ENCODE peak calls at places on chromosome 7, in eight cellular contexts. Q, X, W, Z, D, A, G and M are unnamed samples.

GRCh38 chr7:38630720-38631673 is at the start of gene AMPH:
- DNase-seq in Q (peak; percentile 7), X (peak; percentile 76), W (no peak), Z (no peak), D (peak; percentile 81), A (peak; percentile 65), G (peak; percentile 88), M (no peak)

GRCh38 chr7:36343548-36343947 is 46.1 kb upstream of the ANLN start:
- DNase-seq in Q (no peak), X (no peak), W (no peak), Z (no peak), D (no peak), A (no peak), G (no peak), M (no peak)

GRCh38 chr7:108246227-108246837 is 116.2 kb upstream of the LAMB4 start:
- DNase-seq in Q (peak; percentile 98), X (peak; percentile 96), W (peak; percentile 91), Z (peak; percentile 37), D (peak; percentile 97), A (peak; percentile 31), G (no peak), M (no peak)

GRCh38 chr7:143054621-143055020 is 2.5 kb downstream of the OR6V1 start:
- DNase-seq in Q (no peak), X (no peak), W (no peak), Z (no peak), D (no peak), A (no peak), G (no peak), M (no peak)

GRCh38 chr7:30179016-30179436 is 44.2 kb downstream of the MTURN start:
- DNase-seq in Q (no peak), X (no peak), W (peak; percentile 46), Z (no peak), D (no peak), A (no peak), G (no peak), M (no peak)

GRCh38 chr7:36515847-36516246 is 126.2 kb downstream of the ANLN start:
- DNase-seq in Q (no peak), X (no peak), W (no peak), Z (no peak), D (no peak), A (no peak), G (no peak), M (no peak)

GRCh38 chr7:94212160-94212559 is 182.5 kb upstream of the COL1A2 start:
- DNase-seq in Q (no peak), X (no peak), W (no peak), Z (no peak), D (no peak), A (no peak), G (no peak), M (no peak)

GRCh38 chr7:115782716-115783460 is 247.7 kb downstream of the TFEC start:
- DNase-seq in Q (peak; percentile 6), X (no peak), W (peak; percentile 15), Z (no peak), D (peak; percentile 23), A (no peak), G (no peak), M (no peak)

GRCh38 chr7:46352335-46352954 is 431.4 kb upstream of the IGFBP3 start:
- DNase-seq in Q (peak; percentile 25), X (peak; percentile 72), W (peak; percentile 41), Z (peak; percentile 78), D (peak; percentile 87), A (peak; percentile 28), G (peak; percentile 4), M (peak; percentile 4)

GRCh38 chr7:25994433-25994988 is 157.5 kb upstream of the NFE2L3 start:
- DNase-seq in Q (no peak), X (no peak), W (no peak), Z (no peak), D (no peak), A (no peak), G (no peak), M (no peak)

GRCh38 chr7:84251183-84251845 is 56.7 kb upstream of the SEMA3A start:
- DNase-seq in Q (peak; percentile 56), X (peak; percentile 59), W (no peak), Z (no peak), D (peak; percentile 79), A (no peak), G (no peak), M (no peak)